ENCODE peak calls at places on chromosomes 6 and 20, in ten cellular contexts. B, W, N, F, C, O, H, A, L and U are unnamed samples.

GRCh38 chr6:117195728-117196127 is 69.6 kb upstream of the VGLL2 start:
- DNase-seq in W (no peak), H (no peak), F (no peak), O (no peak), B (no peak), L (no peak), N (no peak), A (peak; percentile 5), C (no peak), U (no peak)

GRCh38 chr6:125759184-125759902 is 9.9 kb downstream of the HEY2 start:
- DNase-seq in W (no peak), H (no peak), C (no peak), B (no peak), N (no peak), O (no peak), A (no peak), F (no peak), L (no peak), U (no peak)

GRCh38 chr6:158744986-158745430 is 74.2 kb downstream of the EZR start:
- DNase-seq in N (no peak), B (no peak), O (no peak), W (no peak), H (no peak), A (peak; percentile 57), L (no peak), F (no peak), C (no peak), U (no peak)

GRCh38 chr6:113350521-113350920 is 506.6 kb upstream of the MARCKS start:
- DNase-seq in L (no peak), C (no peak), H (no peak), N (no peak), A (peak; percentile 58), O (no peak), W (no peak), F (no peak), B (no peak), U (no peak)

GRCh38 chr6:105045546-105045945 is 88.6 kb downstream of the LIN28B start:
- DNase-seq in C (no peak), O (no peak), W (no peak), B (no peak), H (no peak), N (no peak), A (no peak), L (no peak), F (no peak), U (no peak)

GRCh38 chr6:148423133-148423532 is 80.5 kb downstream of the SASH1 start:
- DNase-seq in C (no peak), N (no peak), F (no peak), B (no peak), W (no peak), L (no peak), H (no peak), O (no peak), A (no peak), U (no peak)

GRCh38 chr6:52649521-52649920 is 21.4 kb upstream of the TMEM14A start:
- DNase-seq in N (no peak), C (no peak), H (no peak), B (no peak), A (no peak), L (no peak), W (no peak), F (no peak), O (no peak), U (no peak)

GRCh38 chr6:101399627-101399955 is 6.1 kb downstream of the GRIK2 start:
- DNase-seq in O (no peak), A (no peak), L (no peak), H (no peak), B (no peak), W (no peak), F (no peak), N (no peak), C (no peak), U (no peak)

GRCh38 chr6:164168595-164168994 is 754.1 kb downstream of the QKI start:
- DNase-seq in C (no peak), L (no peak), A (no peak), F (no peak), B (no peak), H (no peak), W (no peak), N (no peak), O (no peak), U (no peak)

GRCh38 chr20:23078351-23078993 is 7.7 kb downstream of the CD93 start:
- DNase-seq in N (no peak), C (no peak), W (no peak), L (no peak), H (no peak), B (no peak), A (peak; percentile 83), F (no peak), O (no peak), U (no peak)

GRCh38 chr6:47188588-47189021 is 121.1 kb downstream of the TNFRSF21 start:
- DNase-seq in O (peak; percentile 90), H (no peak), C (no peak), B (peak; percentile 23), A (peak; percentile 84), N (no peak), F (no peak), W (no peak), L (no peak), U (no peak)

GRCh38 chr20:18645196-18645745 is 57.4 kb downstream of the DTD1 start:
- DNase-seq in A (peak; percentile 57), W (no peak), L (no peak), B (no peak), O (no peak), H (no peak), C (no peak), N (no peak), F (no peak), U (no peak)

GRCh38 chr6:167299641-167300308 is 8.7 kb downstream of the UNC93A start:
- DNase-seq in W (no peak), C (no peak), B (no peak), A (no peak), O (no peak), N (no peak), F (no peak), H (no peak), L (no peak), U (no peak)

GRCh38 chr6:26205625-26206574 is 118.7 kb downstream of the HFE start:
- DNase-seq in O (peak; percentile 90), F (no peak), H (no peak), L (no peak), W (peak; percentile 35), N (no peak), A (peak; percentile 93), C (no peak), B (peak; percentile 51), U (no peak)

GRCh38 chr20:9220874-9221547 is 152.1 kb downstream of the PLCB4 start:
- DNase-seq in H (no peak), B (no peak), N (no peak), A (peak; percentile 89), L (no peak), C (no peak), F (no peak), O (no peak), W (no peak), U (no peak)

GRCh38 chr6:14713008-14713452 is 532.8 kb upstream of the JARID2 start:
- DNase-seq in F (no peak), C (peak; percentile 68), H (no peak), L (no peak), A (no peak), O (no peak), B (peak; percentile 38), N (no peak), W (no peak), U (no peak)

GRCh38 chr6:44824567-44824966 is 437.1 kb downstream of the CDC5L start:
- DNase-seq in W (no peak), N (no peak), H (no peak), L (no peak), B (no peak), A (no peak), O (no peak), C (no peak), F (no peak), U (no peak)

GRCh38 chr20:19840111-19840705 is 82.2 kb downstream of the RIN2 start:
- DNase-seq in C (no peak), W (no peak), H (no peak), L (no peak), F (no peak), O (no peak), A (no peak), B (no peak), N (no peak), U (no peak)

GRCh38 chr20:34052414-34052813 is 58.7 kb downstream of the RALY start:
- DNase-seq in N (no peak), H (no peak), C (no peak), O (no peak), A (no peak), L (no peak), W (no peak), F (no peak), B (no peak), U (no peak)

GRCh38 chr6:141988954-141989705 is 143.6 kb upstream of the GJE1 start:
- DNase-seq in W (peak; percentile 21), L (no peak), F (no peak), H (peak; percentile 20), C (no peak), B (peak; percentile 85), N (no peak), A (peak; percentile 61), O (peak; percentile 93), U (no peak)

GRCh38 chr6:43172127-43173007 is 1.3 kb downstream of the SRF start:
- DNase-seq in W (no peak), H (peak; percentile 8), N (peak; percentile 31), F (no peak), B (no peak), A (peak; percentile 43), O (peak; percentile 54), C (peak; percentile 51), L (peak; percentile 34), U (no peak)

GRCh38 chr6:142696689-142697088 is 248.3 kb downstream of the HIVEP2 start:
- DNase-seq in O (peak; percentile 40), W (no peak), H (peak; percentile 80), L (no peak), A (no peak), F (no peak), B (no peak), N (no peak), C (no peak), U (no peak)

GRCh38 chr20:61442718-61443117 is 190.7 kb downstream of the CDH4 start:
- DNase-seq in H (no peak), W (no peak), A (no peak), F (no peak), B (no peak), O (no peak), N (no peak), L (no peak), C (no peak), U (no peak)

GRCh38 chr20:38875170-38875993 is 50.8 kb upstream of the FAM83D start:
- DNase-seq in A (no peak), F (no peak), B (no peak), O (no peak), L (peak; percentile 45), N (peak; percentile 38), H (no peak), C (peak; percentile 37), W (no peak), U (no peak)

GRCh38 chr20:49280463-49281058 is 2.7 kb upstream of the ZNFX1 start:
- DNase-seq in L (no peak), H (no peak), O (no peak), W (no peak), B (no peak), N (no peak), F (no peak), A (no peak), C (no peak), U (no peak)

GRCh38 chr20:43426172-43426571 is 31.5 kb upstream of the SRSF6 start:
- DNase-seq in F (no peak), N (no peak), A (no peak), C (no peak), L (no peak), O (no peak), H (no peak), B (no peak), W (no peak), U (no peak)

GRCh38 chr6:15996030-15996429 is 132.9 kb upstream of the MYLIP start:
- DNase-seq in B (no peak), O (no peak), L (no peak), N (no peak), W (no peak), H (no peak), F (no peak), A (peak; percentile 2), C (no peak), U (no peak)

GRCh38 chr6:74091133-74091793 is 395.3 kb downstream of the CD109 start:
- DNase-seq in N (no peak), F (no peak), A (peak; percentile 39), B (peak; percentile 41), H (peak; percentile 41), L (no peak), W (peak; percentile 21), C (no peak), O (peak; percentile 51), U (no peak)